ENCODE peak calls at places on chromosome 10, in eight cellular contexts. X is HCT116; W is sigmoid colon; E is GM12878; Y is upper lobe of right lung; B is naive thymus-derived CD4-positive, alpha-beta T cell; V is heart left ventricle; U is trophoblast cell. R is an unnamed sample. For H3K9me3, the result is how much of the 10 kb centered on the place peaks cover.

GRCh38 chr10:21496285-21497176 is 29.0 kb downstream of the SKIDA1 start:
- DNase-seq in X (no peak), W (peak), E (no peak), Y (peak), B (peak), V (peak), U (peak), R (peak)

GRCh38 chr10:106913294-106913693 is 251.2 kb downstream of the SORCS1 start:
- DNase-seq in X (no peak), W (no peak), E (no peak), Y (no peak), B (no peak), V (no peak), U (no peak), R (no peak)

GRCh38 chr10:693506-693905 is 4.0 kb upstream of the DIP2C start:
- DNase-seq in X (no peak), W (no peak), E (no peak), Y (no peak), B (no peak), V (no peak), U (no peak), R (no peak)

GRCh38 chr10:94038024-94038423 is 44.3 kb downstream of the PLCE1 start:
- DNase-seq in X (no peak), W (no peak), E (no peak), Y (no peak), B (no peak), V (no peak), U (no peak), R (no peak)

GRCh38 chr10:127151981-127152699 is 44.3 kb downstream of the INSYN2A start:
- DNase-seq in X (no peak), W (no peak), E (no peak), Y (peak), B (no peak), V (no peak), U (no peak), R (no peak)

GRCh38 chr10:129993621-129994020 is 29.5 kb upstream of the EBF3 start:
- DNase-seq in X (no peak), W (no peak), E (no peak), Y (no peak), B (no peak), V (no peak), U (peak), R (no peak)

GRCh38 chr10:23001901-23002516 is 74.2 kb downstream of the ARMC3 start:
- DNase-seq in X (no peak), W (no peak), E (no peak), Y (no peak), B (no peak), V (no peak), U (no peak), R (no peak)

GRCh38 chr10:117005454-117006055 is 568 bp upstream of the SHTN1 start:
- DNase-seq in X (peak), W (no peak), E (no peak), Y (no peak), B (no peak), V (peak), U (peak), R (no peak)

GRCh38 chr10:51862149-51862548 is 162.8 kb upstream of the CSTF2T start:
- DNase-seq in X (no peak), W (no peak), E (no peak), Y (no peak), B (no peak), V (no peak), U (no peak), R (no peak)

GRCh38 chr10:59558066-59558465 is 151.6 kb downstream of the SLC16A9 start:
- DNase-seq in X (no peak), W (no peak), E (no peak), Y (no peak), B (no peak), V (no peak), U (no peak), R (no peak)

GRCh38 chr10:110426294-110427153 is 71.2 kb upstream of the DUSP5 start:
- DNase-seq in X (no peak), W (no peak), E (no peak), Y (peak), B (no peak), V (peak), U (peak), R (no peak)

GRCh38 chr10:52121688-52122087 is 192.4 kb upstream of the DKK1 start:
- DNase-seq in X (no peak), W (no peak), E (no peak), Y (no peak), B (no peak), V (no peak), U (peak), R (no peak)

GRCh38 chr10:8967004-8967530 is 912.6 kb downstream of the GATA3 start:
- DNase-seq in X (no peak), W (no peak), E (no peak), Y (no peak), B (no peak), V (no peak), U (no peak), R (no peak)

GRCh38 chr10:44373341-44373995 is 11.4 kb downstream of the CXCL12 start:
- DNase-seq in X (no peak), W (no peak), E (no peak), Y (no peak), B (no peak), V (no peak), U (no peak), R (no peak)

GRCh38 chr10:33163941-33164824 is 170.3 kb downstream of the NRP1 start:
- DNase-seq in X (no peak), W (no peak), E (no peak), Y (no peak), B (no peak), V (no peak), U (no peak), R (no peak)

GRCh38 chr10:61285749-61286148 is 167.4 kb downstream of the TMEM26 start:
- DNase-seq in X (no peak), W (no peak), E (no peak), Y (no peak), B (no peak), V (peak), U (no peak), R (no peak)

GRCh38 chr10:34739915-34740314 is 75.2 kb downstream of the PARD3 start:
- DNase-seq in X (no peak), W (peak), E (no peak), Y (peak), B (no peak), V (peak), U (peak), R (peak)

GRCh38 chr10:6716521-6716920 is 136.4 kb upstream of the PRKCQ start:
- DNase-seq in X (no peak), W (peak), E (no peak), Y (no peak), B (no peak), V (no peak), U (no peak), R (no peak)

GRCh38 chr10:27611861-27612450 is 107.9 kb downstream of the RAB18 start:
- DNase-seq in X (no peak), W (no peak), E (no peak), Y (no peak), B (no peak), V (no peak), U (no peak), R (no peak)

GRCh38 chr10:121080324-121080807 is 229.2 kb downstream of the WDR11 start:
- DNase-seq in X (no peak), W (no peak), E (no peak), Y (no peak), B (no peak), V (no peak), U (no peak), R (peak)

GRCh38 chr10:93437946-93438795 is 44.0 kb downstream of the MYOF start:
- DNase-seq in X (no peak), W (no peak), E (no peak), Y (no peak), B (no peak), V (no peak), U (peak), R (no peak)

GRCh38 chr10:111093741-111094380 is 17.0 kb downstream of the ADRA2A start:
- DNase-seq in X (no peak), W (no peak), E (no peak), Y (no peak), B (no peak), V (no peak), U (no peak), R (no peak)

GRCh38 chr10:99337261-99337905 is 8.2 kb downstream of the CNNM1 start:
- DNase-seq in X (no peak), W (no peak), E (no peak), Y (no peak), B (no peak), V (no peak), U (no peak), R (no peak)

GRCh38 chr10:27714349-27714748 is 31.3 kb downstream of the MKX start:
- DNase-seq in X (no peak), W (no peak), E (no peak), Y (no peak), B (no peak), V (no peak), U (no peak), R (no peak)

GRCh38 chr10:131920693-131921092 is 19.9 kb downstream of the PPP2R2D start:
- DNase-seq in X (no peak), W (peak), E (no peak), Y (no peak), B (no peak), V (no peak), U (no peak), R (no peak)

GRCh38 chr10:45000138-45000763 is 472 bp upstream of the ZNF22 start:
- DNase-seq in X (no peak), W (peak), E (no peak), Y (no peak), B (no peak), V (peak), U (peak), R (peak)

GRCh38 chr10:125951290-125951689 is 54.9 kb downstream of the FANK1 start:
- DNase-seq in X (no peak), W (no peak), E (no peak), Y (no peak), B (no peak), V (no peak), U (no peak), R (no peak)

GRCh38 chr10:24289235-24289634 is 80.3 kb downstream of the KIAA1217 start:
- DNase-seq in X (no peak), W (no peak), E (no peak), Y (no peak), B (no peak), V (no peak), U (no peak), R (no peak)

GRCh38 chr10:125985557-125986246 is 89.3 kb downstream of the FANK1 start:
- DNase-seq in X (no peak), W (no peak), E (no peak), Y (no peak), B (no peak), V (no peak), U (no peak), R (no peak)

GRCh38 chr10:59905735-59906416 is 480 bp downstream of the CCDC6 start:
- DNase-seq in X (no peak), W (no peak), E (no peak), Y (peak), B (no peak), V (no peak), U (no peak), R (peak)

GRCh38 chr10:122476034-122476695 is 14.8 kb downstream of the HTRA1 start:
- DNase-seq in X (no peak), W (no peak), E (no peak), Y (no peak), B (no peak), V (no peak), U (peak), R (no peak)

GRCh38 chr10:61705022-61705675 is 42.4 kb downstream of the CABCOCO1 start:
- DNase-seq in X (no peak), W (no peak), E (no peak), Y (no peak), B (no peak), V (no peak), U (no peak), R (no peak)

GRCh38 chr10:89389254-89389653 is 3.2 kb upstream of the IFIT1 start:
- DNase-seq in X (peak), W (no peak), E (no peak), Y (no peak), B (peak), V (no peak), U (peak), R (no peak)

GRCh38 chr10:102280397-102281015 is 35.2 kb downstream of the GBF1 start:
- DNase-seq in X (no peak), W (no peak), E (no peak), Y (no peak), B (no peak), V (peak), U (no peak), R (peak)

GRCh38 chr10:74677951-74678350 is 148.4 kb upstream of the KAT6B start:
- DNase-seq in X (no peak), W (no peak), E (peak), Y (no peak), B (no peak), V (no peak), U (no peak), R (no peak)

GRCh38 chr10:123381271-123381670 is 227.1 kb downstream of the BUB3 start:
- DNase-seq in X (no peak), W (no peak), E (no peak), Y (peak), B (no peak), V (no peak), U (no peak), R (no peak)

GRCh38 chr10:119217937-119218579 is 10.7 kb downstream of the GRK5 start:
- DNase-seq in X (no peak), W (peak), E (no peak), Y (no peak), B (no peak), V (no peak), U (no peak), R (no peak)

GRCh38 chr10:80491251-80492102 is 37.4 kb downstream of the TSPAN14 start:
- DNase-seq in X (no peak), W (no peak), E (no peak), Y (peak), B (no peak), V (no peak), U (no peak), R (no peak)

GRCh38 chr10:6748981-6749630 is 169.0 kb upstream of the PRKCQ start:
- DNase-seq in X (peak), W (no peak), E (no peak), Y (no peak), B (no peak), V (no peak), U (peak), R (no peak)

DNA sequence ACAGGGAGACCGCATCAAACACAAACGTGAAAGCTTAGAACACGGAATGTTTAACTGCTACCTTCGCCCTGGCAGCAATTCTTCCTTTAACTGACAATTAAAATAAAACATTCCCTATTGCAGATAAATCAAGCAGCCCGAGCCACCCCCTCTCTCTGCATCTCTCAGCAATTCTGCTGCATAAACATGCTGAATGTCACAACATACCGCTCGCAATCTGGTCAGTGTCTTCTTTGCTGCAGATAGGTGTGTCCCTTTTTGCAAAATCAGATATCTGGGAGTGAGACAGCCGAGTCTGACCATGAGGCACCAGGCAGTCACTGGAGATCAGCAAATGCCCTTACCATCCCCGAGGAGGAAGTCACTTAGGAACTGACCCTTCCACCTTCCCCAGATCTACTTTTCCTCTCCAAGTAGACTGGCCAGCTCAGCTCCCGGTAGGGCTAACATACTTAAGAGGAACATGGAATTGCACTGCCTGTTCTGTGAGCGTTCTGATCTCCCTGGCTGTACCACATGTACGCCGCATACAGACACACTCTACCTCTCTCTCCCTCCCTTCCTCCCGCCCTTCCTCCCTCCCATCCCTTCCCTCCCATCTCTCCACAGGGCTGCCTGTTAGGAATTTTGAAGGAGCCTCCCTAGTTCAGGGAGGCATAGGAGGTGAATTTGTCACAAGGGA is at the start of gene FRMD4A:
- DNase-seq in X (no peak), W (no peak), E (no peak), Y (no peak), B (no peak), V (no peak), U (no peak), R (no peak)
- H3K4me3 ChIP-seq in X (no peak), W (peak), E (no peak), Y (no peak), B (no peak), V (no peak), U (no peak), R (no peak)

DNA sequence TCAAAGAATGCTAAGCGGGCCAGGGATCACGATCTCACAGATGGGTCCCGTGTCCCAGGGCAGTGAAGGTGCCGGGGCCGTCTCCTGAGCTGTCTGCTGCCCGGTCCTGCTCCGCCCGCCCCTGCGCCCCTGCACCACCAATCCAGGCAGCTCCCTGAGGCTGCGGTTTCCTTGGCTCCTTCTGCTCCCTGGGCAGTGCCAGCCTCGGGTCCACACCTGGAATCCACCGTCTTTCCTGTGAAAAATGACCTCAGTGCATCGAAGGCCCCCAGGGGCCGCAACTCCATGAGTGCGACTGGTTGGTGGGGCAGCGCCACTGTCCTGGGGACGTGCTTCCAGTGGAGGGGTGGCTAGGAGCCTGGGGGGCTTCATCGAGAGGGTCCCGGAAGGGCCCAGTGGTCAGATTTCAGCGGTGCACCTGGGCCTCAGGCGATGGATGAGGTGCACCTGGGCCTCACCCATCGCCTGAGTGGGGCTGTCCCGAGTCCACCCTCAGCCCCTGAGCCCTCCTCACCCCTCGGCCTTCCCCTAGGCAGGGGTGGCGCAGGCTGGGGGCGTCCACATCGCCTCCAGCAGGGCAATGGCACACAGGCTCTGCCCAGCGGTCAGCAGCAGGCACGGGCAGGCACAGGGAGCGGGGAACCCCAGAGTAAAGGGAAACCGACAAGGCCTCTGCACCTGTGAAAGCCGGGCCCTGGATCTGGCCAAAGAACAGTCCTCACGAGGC is 27.2 kb downstream of the ADGRA1 start:
- DNase-seq in X (no peak), W (no peak), E (no peak), Y (no peak), B (no peak), V (no peak), U (no peak), R (peak)
- H3K9me3 ChIP-seq in X (under half), W (under half), E (under half), Y (under half), B (under half), V (under half), U (under half), R (under half)

GRCh38 chr10:103584216-103585010 is 90.9 kb downstream of the NEURL1 start:
- DNase-seq in X (no peak), W (no peak), E (no peak), Y (no peak), B (peak), V (peak), U (peak), R (peak)
- H3K4me3 ChIP-seq in X (no peak), W (peak), E (peak), Y (peak), B (peak), V (peak), U (no peak), R (peak)

GRCh38 chr10:83153714-83154113 is 985.6 kb upstream of the GHITM start:
- DNase-seq in X (no peak), W (no peak), E (no peak), Y (no peak), B (no peak), V (no peak), U (no peak), R (no peak)
- H3K9me3 ChIP-seq in X (under half), W (under half), E (under half), Y (under half), B (under half), V (under half), U (under half), R (under half)

GRCh38 chr10:128985036-128985435 is 482.0 kb upstream of the MGMT start:
- DNase-seq in X (no peak), W (no peak), E (no peak), Y (no peak), B (no peak), V (no peak), U (no peak), R (no peak)
- H3K4me3 ChIP-seq in X (no peak), W (no peak), E (no peak), Y (no peak), B (no peak), V (no peak), U (no peak), R (no peak)

R was measured in psoas muscle.